ENCODE peak calls at places on chromosomes 16 and 17, in five cellular contexts. G is heart right ventricle, E is thoracic aorta, X is PC-3, Q is OCI-LY7. Z is an unnamed sample. For H3K36me3, the result is how much of the 10 kb centered on the place peaks cover.

GRCh38 chr16:22213236-22213635 is 7.2 kb downstream of the EEF2K start:
- DNase-seq in Q (no peak), X (no peak), G (no peak), E (no peak), Z (no peak)

GRCh38 chr17:45108595-45109521 is 23.5 kb downstream of the PLCD3 start:
- DNase-seq in E (no peak), G (no peak), Q (no peak), X (peak), Z (no peak)

GRCh38 chr17:42969006-42969581 is 4.8 kb upstream of the AARSD1 start:
- DNase-seq in Q (peak), X (no peak), G (no peak), E (no peak), Z (no peak)

GRCh38 chr17:81082177-81083073 is 47.5 kb downstream of the BAIAP2 start:
- DNase-seq in G (peak), X (no peak), Q (no peak), E (no peak), Z (peak)

GRCh38 chr16:188674-189073 is 8.4 kb downstream of the HBQ1 start:
- DNase-seq in Q (peak), X (peak), G (no peak), E (no peak), Z (no peak)

GRCh38 chr17:933168-934083 is 46.1 kb downstream of the NXN start:
- DNase-seq in G (no peak), X (peak), E (no peak), Q (no peak), Z (peak)

GRCh38 chr17:67378444-67379250 is 1.6 kb downstream of the PITPNC1 start:
- DNase-seq in X (peak), Q (peak), E (no peak), G (peak), Z (peak)

GRCh38 chr17:41417576-41418015 is 6.8 kb downstream of the KRT37 start:
- DNase-seq in Q (peak), E (no peak), X (peak), G (no peak), Z (peak)

GRCh38 chr16:51166116-51166515 is 15.0 kb upstream of the SALL1 start:
- DNase-seq in X (no peak), E (no peak), G (no peak), Q (no peak), Z (no peak)

GRCh38 chr16:58501242-58502131 is 1.5 kb downstream of the NDRG4 start:
- DNase-seq in X (no peak), G (no peak), E (no peak), Q (peak), Z (no peak)

GRCh38 chr16:23771027-23771426 is 16.2 kb downstream of the CHP2 start:
- DNase-seq in X (peak), G (no peak), E (no peak), Q (no peak), Z (peak)

GRCh38 chr16:71479420-71479819 is 9.7 kb downstream of the ZNF19 start:
- DNase-seq in G (no peak), Q (peak), E (no peak), X (peak), Z (peak)

GRCh38 chr16:17921357-17921978 is 415.1 kb downstream of the NPIPA8 start:
- DNase-seq in Q (peak), X (peak), E (no peak), G (no peak), Z (peak)

GRCh38 chr17:34420254-34420766 is 57.3 kb upstream of the CCL1 start:
- DNase-seq in G (peak), E (peak), X (peak), Q (peak), Z (peak)

GRCh38 chr17:83096401-83097220 is 17.2 kb downstream of the METRNL start:
- DNase-seq in Q (no peak), E (no peak), G (no peak), X (peak), Z (peak)

GRCh38 chr17:75250009-75250471 is 11.4 kb downstream of the GGA3 start:
- DNase-seq in G (no peak), E (no peak), X (no peak), Q (peak), Z (peak)

GRCh38 chr16:14291941-14292825 is 221.1 kb downstream of the MRTFB start:
- DNase-seq in X (no peak), G (no peak), E (no peak), Q (no peak), Z (no peak)

GRCh38 chr17:49676276-49676868 is 1.5 kb downstream of the SPOP start:
- DNase-seq in E (no peak), Q (peak), X (no peak), G (no peak), Z (no peak)

GRCh38 chr16:29862383-29862883 is 593 bp downstream of the CDIPT start:
- DNase-seq in X (peak), G (no peak), Q (no peak), E (no peak), Z (no peak)

GRCh38 chr17:58531661-58532554 is 17.5 kb upstream of the MTMR4 start:
- DNase-seq in Q (peak), X (peak), G (peak), E (no peak), Z (peak)

GRCh38 chr16:80663078-80663477 is 122.3 kb downstream of the DYNLRB2 start:
- DNase-seq in X (no peak), Q (peak), E (no peak), G (no peak), Z (no peak)

GRCh38 chr16:10992797-10993196 is 48.4 kb downstream of the CLEC16A start:
- DNase-seq in G (no peak), E (no peak), Q (no peak), X (peak), Z (peak)

GRCh38 chr16:27366687-27367462 is 35.1 kb upstream of the IL21R start:
- DNase-seq in G (peak), Q (no peak), E (no peak), X (no peak), Z (peak)

GRCh38 chr17:75755205-75755901 is 9.6 kb downstream of the GALK1 start:
- DNase-seq in Q (no peak), G (no peak), E (no peak), X (no peak), Z (no peak)

GRCh38 chr16:4936181-4936990 is 562 bp downstream of the PPL start:
- DNase-seq in E (no peak), Q (no peak), G (peak), X (peak), Z (no peak)

GRCh38 chr16:4934591-4934990 is 2.4 kb downstream of the PPL start:
- DNase-seq in E (no peak), Q (no peak), G (no peak), X (no peak), Z (no peak)

GRCh38 chr16:4933871-4934395 is 3.0 kb downstream of the PPL start:
- DNase-seq in Q (no peak), X (no peak), E (no peak), G (no peak), Z (no peak)

GRCh38 chr16:4936991-4937781 is at the start of gene PPL:
- DNase-seq in G (peak), Q (no peak), X (peak), E (no peak), Z (peak)

GRCh38 chr16:4935231-4935855 is 1.6 kb downstream of the PPL start:
- DNase-seq in G (peak), Q (no peak), X (no peak), E (peak), Z (peak)
- H3K4me3 ChIP-seq in G (peak), Q (no peak), X (peak), E (peak), Z (peak)

GRCh38 chr17:30576326-30576861 is 99.2 kb downstream of the GOSR1 start:
- DNase-seq in E (no peak), G (no peak), Q (no peak), X (no peak), Z (no peak)

GRCh38 chr17:30570596-30571265 is 93.5 kb downstream of the GOSR1 start:
- DNase-seq in G (no peak), E (no peak), X (no peak), Q (no peak), Z (no peak)

GRCh38 chr17:30571921-30572320 is 94.7 kb downstream of the GOSR1 start:
- DNase-seq in X (no peak), G (no peak), E (no peak), Q (no peak), Z (no peak)

GRCh38 chr17:30570191-30570590 is 93.0 kb downstream of the GOSR1 start:
- DNase-seq in G (no peak), X (no peak), Q (no peak), E (no peak), Z (no peak)

DNA sequence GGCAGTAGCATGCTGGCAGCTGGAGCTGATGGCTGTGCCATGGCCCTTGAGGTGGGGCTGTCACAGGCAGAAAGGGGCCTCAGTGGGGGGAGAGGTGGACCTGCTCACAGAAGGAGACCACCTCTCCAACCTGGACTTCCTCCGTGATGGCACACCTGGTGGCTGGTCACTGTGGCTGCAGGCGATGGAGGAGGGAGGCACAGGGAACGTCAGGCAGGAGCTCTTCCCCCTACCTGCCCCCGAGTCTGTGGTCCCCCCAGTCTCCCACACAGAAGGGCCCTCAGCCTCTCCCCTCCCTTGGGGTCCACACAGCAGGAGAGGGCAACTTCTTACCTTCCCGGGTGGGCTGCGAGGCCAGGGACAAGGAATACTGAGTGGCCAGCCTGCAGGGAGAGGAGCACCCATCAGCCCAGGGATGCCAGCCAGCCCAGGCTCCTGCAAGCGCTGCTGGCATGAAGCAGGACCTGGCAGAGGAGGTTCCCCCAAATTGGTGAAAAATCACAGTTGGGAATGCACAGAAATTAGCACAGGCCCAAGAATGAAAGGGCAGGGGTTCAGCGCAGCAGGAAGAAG is 96.5 kb downstream of the GOSR1 start:
- DNase-seq in G (no peak), E (no peak), Q (no peak), X (no peak), Z (no peak)
- TF ChIP-seq CTCF in G (no peak), E (no peak), Q (no peak), X (no peak), Z (no peak)

GRCh38 chr16:77820340-77820739 is 32.0 kb downstream of the VAT1L start:
- DNase-seq in G (no peak), Q (no peak), X (no peak), E (no peak), Z (no peak)

GRCh38 chr16:77825196-77825595 is 36.8 kb downstream of the VAT1L start:
- DNase-seq in X (no peak), E (no peak), Q (no peak), G (no peak), Z (no peak)

GRCh38 chr16:77822656-77823055 is 34.3 kb downstream of the VAT1L start:
- DNase-seq in Q (no peak), X (no peak), E (no peak), G (no peak), Z (no peak)

DNA sequence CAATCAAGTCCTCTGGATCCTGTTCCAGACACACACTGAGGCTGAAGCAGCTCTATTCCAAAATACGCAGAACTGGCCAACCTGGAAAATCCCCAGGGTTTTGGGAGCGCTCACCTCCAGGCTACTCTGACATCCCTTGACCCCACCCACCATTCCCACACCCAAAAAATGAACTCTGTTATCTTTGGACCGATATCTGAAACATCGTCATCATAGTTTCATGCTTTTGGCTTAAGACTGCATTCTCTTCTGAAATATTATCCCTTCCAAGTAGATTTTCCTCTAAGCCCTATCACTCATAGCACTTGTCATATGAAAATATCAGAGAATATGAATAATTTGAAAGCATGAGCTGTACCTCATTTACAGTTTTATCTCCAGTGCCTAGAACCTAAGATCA is 34.7 kb downstream of the VAT1L start:
- DNase-seq in G (no peak), E (no peak), X (no peak), Q (no peak), Z (no peak)
- H3K36me3 ChIP-seq in G (under half), E (under half), X (under half), Q (under half), Z (under half)

GRCh38 chr16:24801761-24802302 is 43.9 kb upstream of the SLC5A11 start:
- DNase-seq in E (no peak), G (no peak), Q (no peak), X (no peak), Z (no peak)
- H3K4me3 ChIP-seq in E (no peak), G (no peak), Q (no peak), X (no peak), Z (no peak)

Z was measured in bronchial epithelial cell.